ENCODE peak calls at places on chromosomes 6 and 20, in eight cellular contexts. One of them, this sample, is unnamed.

GRCh38 chr6:42366999-42367352 is 84.8 kb downstream of the TRERF1 start:
- DNase-seq in stimulated activated CD4-positive, alpha-beta T cell treated with anti-CD3 and anti-CD28 coated beads, Interleukin-2, amount 100 ng/mL, for 48 hours: no peak
- DNase-seq in NCI-H1105: no peak
- DNase-seq in HS-5: no peak
- DNase-seq in neural crest cell: no peak
- DNase-seq in anterior cingulate cortex: no peak
- DNase-seq in Kasumi-1: no peak
- DNase-seq in WERI-Rb-1: no peak
- DNase-seq in this sample: no peak

GRCh38 chr6:157219201-157220200 is 103.8 kb downstream of the TMEM242 start:
- DNase-seq in stimulated activated CD4-positive, alpha-beta T cell treated with anti-CD3 and anti-CD28 coated beads, Interleukin-2, amount 100 ng/mL, for 48 hours: no peak
- DNase-seq in NCI-H1105: no peak
- DNase-seq in HS-5: no peak
- DNase-seq in neural crest cell: no peak
- DNase-seq in anterior cingulate cortex: no peak
- DNase-seq in Kasumi-1: no peak
- DNase-seq in WERI-Rb-1: no peak
- DNase-seq in this sample: no peak

GRCh38 chr6:138403324-138403800 is 661 bp upstream of the HEBP2 start:
- DNase-seq in stimulated activated CD4-positive, alpha-beta T cell treated with anti-CD3 and anti-CD28 coated beads, Interleukin-2, amount 100 ng/mL, for 48 hours: peak; percentile 21
- DNase-seq in NCI-H1105: peak; percentile 19
- DNase-seq in HS-5: no peak
- DNase-seq in neural crest cell: peak; percentile 48
- DNase-seq in anterior cingulate cortex: peak; percentile 13
- DNase-seq in Kasumi-1: peak; percentile 28
- DNase-seq in WERI-Rb-1: peak; percentile 64
- DNase-seq in this sample: no peak

GRCh38 chr6:81621816-81622395 is 130.6 kb downstream of the TENT5A start:
- DNase-seq in stimulated activated CD4-positive, alpha-beta T cell treated with anti-CD3 and anti-CD28 coated beads, Interleukin-2, amount 100 ng/mL, for 48 hours: no peak
- DNase-seq in NCI-H1105: no peak
- DNase-seq in HS-5: no peak
- DNase-seq in neural crest cell: no peak
- DNase-seq in anterior cingulate cortex: no peak
- DNase-seq in Kasumi-1: no peak
- DNase-seq in WERI-Rb-1: no peak
- DNase-seq in this sample: no peak

GRCh38 chr20:4876731-4877130 is 124.6 kb downstream of the SLC23A2 start:
- DNase-seq in stimulated activated CD4-positive, alpha-beta T cell treated with anti-CD3 and anti-CD28 coated beads, Interleukin-2, amount 100 ng/mL, for 48 hours: no peak
- DNase-seq in NCI-H1105: no peak
- DNase-seq in HS-5: no peak
- DNase-seq in neural crest cell: no peak
- DNase-seq in anterior cingulate cortex: no peak
- DNase-seq in Kasumi-1: no peak
- DNase-seq in WERI-Rb-1: no peak
- DNase-seq in this sample: no peak

GRCh38 chr6:157672726-157673412 is 150.2 kb upstream of the SNX9 start:
- DNase-seq in stimulated activated CD4-positive, alpha-beta T cell treated with anti-CD3 and anti-CD28 coated beads, Interleukin-2, amount 100 ng/mL, for 48 hours: no peak
- DNase-seq in NCI-H1105: no peak
- DNase-seq in HS-5: no peak
- DNase-seq in neural crest cell: no peak
- DNase-seq in anterior cingulate cortex: no peak
- DNase-seq in Kasumi-1: no peak
- DNase-seq in WERI-Rb-1: no peak
- DNase-seq in this sample: no peak

GRCh38 chr6:16361861-16362260 is 123.5 kb downstream of the GMPR start:
- DNase-seq in stimulated activated CD4-positive, alpha-beta T cell treated with anti-CD3 and anti-CD28 coated beads, Interleukin-2, amount 100 ng/mL, for 48 hours: no peak
- DNase-seq in NCI-H1105: no peak
- DNase-seq in HS-5: no peak
- DNase-seq in neural crest cell: no peak
- DNase-seq in anterior cingulate cortex: no peak
- DNase-seq in Kasumi-1: no peak
- DNase-seq in WERI-Rb-1: no peak
- DNase-seq in this sample: no peak

GRCh38 chr6:81773887-81774286 is 21.4 kb upstream of the TENT5A start:
- DNase-seq in stimulated activated CD4-positive, alpha-beta T cell treated with anti-CD3 and anti-CD28 coated beads, Interleukin-2, amount 100 ng/mL, for 48 hours: no peak
- DNase-seq in NCI-H1105: no peak
- DNase-seq in HS-5: no peak
- DNase-seq in neural crest cell: no peak
- DNase-seq in anterior cingulate cortex: no peak
- DNase-seq in Kasumi-1: no peak
- DNase-seq in WERI-Rb-1: no peak
- DNase-seq in this sample: no peak

GRCh38 chr20:58890454-58891075 is 38.0 kb downstream of the GNAS start:
- DNase-seq in stimulated activated CD4-positive, alpha-beta T cell treated with anti-CD3 and anti-CD28 coated beads, Interleukin-2, amount 100 ng/mL, for 48 hours: peak; percentile 48
- DNase-seq in NCI-H1105: peak; percentile 77
- DNase-seq in HS-5: no peak
- DNase-seq in neural crest cell: peak; percentile 73
- DNase-seq in anterior cingulate cortex: peak; percentile 72
- DNase-seq in Kasumi-1: peak; percentile 76
- DNase-seq in WERI-Rb-1: peak; percentile 76
- DNase-seq in this sample: no peak

GRCh38 chr6:10314163-10314955 is 100.5 kb downstream of the TFAP2A start:
- DNase-seq in stimulated activated CD4-positive, alpha-beta T cell treated with anti-CD3 and anti-CD28 coated beads, Interleukin-2, amount 100 ng/mL, for 48 hours: no peak
- DNase-seq in NCI-H1105: no peak
- DNase-seq in HS-5: no peak
- DNase-seq in neural crest cell: no peak
- DNase-seq in anterior cingulate cortex: no peak
- DNase-seq in Kasumi-1: no peak
- DNase-seq in WERI-Rb-1: no peak
- DNase-seq in this sample: no peak

GRCh38 chr20:25017257-25017803 is 24.8 kb upstream of the APMAP start:
- DNase-seq in stimulated activated CD4-positive, alpha-beta T cell treated with anti-CD3 and anti-CD28 coated beads, Interleukin-2, amount 100 ng/mL, for 48 hours: no peak
- DNase-seq in NCI-H1105: peak; percentile 91
- DNase-seq in HS-5: no peak
- DNase-seq in neural crest cell: no peak
- DNase-seq in anterior cingulate cortex: no peak
- DNase-seq in Kasumi-1: no peak
- DNase-seq in WERI-Rb-1: no peak
- DNase-seq in this sample: no peak

GRCh38 chr6:11609324-11610071 is 71.9 kb downstream of the TMEM170B start:
- DNase-seq in stimulated activated CD4-positive, alpha-beta T cell treated with anti-CD3 and anti-CD28 coated beads, Interleukin-2, amount 100 ng/mL, for 48 hours: no peak
- DNase-seq in NCI-H1105: no peak
- DNase-seq in HS-5: peak; percentile 55
- DNase-seq in neural crest cell: no peak
- DNase-seq in anterior cingulate cortex: peak; percentile 46
- DNase-seq in Kasumi-1: no peak
- DNase-seq in WERI-Rb-1: no peak
- DNase-seq in this sample: no peak

This sample was measured in iPS DF 6.9.